ENCODE peak calls at places on chromosome 17, in six cellular contexts. R is GM23338; N is PC-9; A is effector memory CD4-positive, alpha-beta T cell; E is esophagus squamous epithelium; M is heart right ventricle. W is an unnamed sample.

GRCh38 chr17:39665642-39666221 is 583 bp downstream of the TCAP start:
- DNase-seq in R (no peak), N (no peak), A (no peak), E (no peak), M (peak; percentile 40), W (peak; percentile 46)

GRCh38 chr17:37465058-37465616 is 24.6 kb upstream of the DUSP14 start:
- DNase-seq in R (no peak), N (peak; percentile 57), A (no peak), E (no peak), M (no peak), W (no peak)

GRCh38 chr17:5123343-5124124 is 7.7 kb downstream of the USP6 start:
- DNase-seq in R (no peak), N (no peak), A (no peak), E (no peak), M (no peak), W (no peak)

GRCh38 chr17:2025220-2025621 is at the start of gene RTN4RL1:
- DNase-seq in R (peak; percentile 72), N (peak; percentile 60), A (peak; percentile 54), E (no peak), M (peak; percentile 76), W (peak; percentile 68)

GRCh38 chr17:78973792-78974520 is 5.8 kb downstream of the LGALS3BP start:
- DNase-seq in R (no peak), N (no peak), A (no peak), E (no peak), M (no peak), W (no peak)

GRCh38 chr17:78316867-78317816 is 42.7 kb downstream of the SOCS3 start:
- DNase-seq in R (peak; percentile 93), N (no peak), A (no peak), E (no peak), M (no peak), W (peak; percentile 42)

GRCh38 chr17:19237389-19238166 is 412 bp downstream of the EPN2 start:
- DNase-seq in R (peak; percentile 85), N (no peak), A (no peak), E (no peak), M (peak; percentile 40), W (peak; percentile 23)

GRCh38 chr17:58956997-58957724 is 149.5 kb downstream of the TRIM37 start:
- DNase-seq in R (no peak), N (peak; percentile 36), A (no peak), E (no peak), M (no peak), W (no peak)

GRCh38 chr17:83103938-83104311 is 24.5 kb downstream of the METRNL start:
- DNase-seq in R (no peak), N (no peak), A (no peak), E (no peak), M (no peak), W (no peak)

GRCh38 chr17:79077587-79077986 is 3.0 kb downstream of the ENGASE start:
- DNase-seq in R (no peak), N (no peak), A (no peak), E (no peak), M (no peak), W (no peak)

GRCh38 chr17:8822401-8823035 is 23.4 kb upstream of the MFSD6L start:
- DNase-seq in R (no peak), N (no peak), A (no peak), E (no peak), M (no peak), W (no peak)

GRCh38 chr17:37558299-37558698 is 50.9 kb downstream of the SYNRG start:
- DNase-seq in R (no peak), N (no peak), A (no peak), E (no peak), M (no peak), W (no peak)

GRCh38 chr17:83115832-83116231 is 36.4 kb downstream of the METRNL start:
- DNase-seq in R (no peak), N (no peak), A (no peak), E (no peak), M (no peak), W (no peak)

GRCh38 chr17:55730380-55730779 is 7.7 kb upstream of the TMEM100 start:
- DNase-seq in R (no peak), N (no peak), A (no peak), E (no peak), M (no peak), W (no peak)

GRCh38 chr17:48463531-48463930 is 33.5 kb upstream of the SKAP1 start:
- DNase-seq in R (no peak), N (no peak), A (no peak), E (no peak), M (no peak), W (no peak)

GRCh38 chr17:10295728-10296343 is 77.0 kb downstream of the MYH13 start:
- DNase-seq in R (peak; percentile 88), N (no peak), A (no peak), E (no peak), M (peak; percentile 21), W (peak; percentile 62)

GRCh38 chr17:28173801-28174200 is 131.3 kb downstream of the NLK start:
- DNase-seq in R (peak; percentile 30), N (no peak), A (no peak), E (no peak), M (no peak), W (no peak)

GRCh38 chr17:48989100-48989499 is 8.1 kb upstream of the IGF2BP1 start:
- DNase-seq in R (no peak), N (no peak), A (no peak), E (no peak), M (no peak), W (no peak)

GRCh38 chr17:17183744-17184143 is 22.4 kb downstream of the PLD6 start:
- DNase-seq in R (no peak), N (no peak), A (no peak), E (no peak), M (no peak), W (no peak)
- H3K36me3 ChIP-seq in R (no peaks in the 10 kb centered on the region), N (peaks cover 48% of the 10 kb centered on the region), A (peaks cover 13% of the 10 kb centered on the region), E (peaks cover 82% of the 10 kb centered on the region), M (peaks cover 9% of the 10 kb centered on the region), W (peaks cover 5% of the 10 kb centered on the region)

DNA sequence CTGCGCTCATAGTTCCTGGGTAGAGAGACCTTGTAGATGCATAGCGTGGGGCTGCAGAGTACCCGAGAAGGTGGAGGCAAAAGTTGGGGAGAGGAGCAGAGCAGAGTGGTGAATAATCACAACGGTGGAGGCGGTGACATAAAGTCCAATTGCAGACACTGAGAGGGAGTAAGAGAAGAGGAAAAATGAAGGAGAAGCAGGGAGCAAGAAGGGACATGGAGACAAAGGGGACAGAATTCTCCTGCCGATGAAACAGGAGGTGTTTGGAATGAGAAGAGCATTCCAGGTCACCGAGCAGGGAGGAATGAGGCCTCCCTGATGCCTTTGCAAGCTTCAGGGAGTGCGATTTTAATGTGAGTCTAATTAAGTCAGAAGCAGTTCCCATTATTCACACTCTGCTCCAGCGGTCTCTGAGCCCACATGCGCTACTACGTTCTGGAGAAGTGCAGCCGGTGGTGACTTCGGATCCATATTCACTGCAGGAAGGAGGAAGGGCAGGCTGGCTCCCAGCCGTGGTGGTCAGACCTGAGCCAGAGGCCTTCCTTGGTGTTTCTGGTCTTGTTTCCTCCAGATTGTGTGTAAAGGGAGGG is 108.0 kb upstream of the DNAH9 start:
- DNase-seq in R (no peak), N (no peak), A (no peak), E (no peak), M (no peak), W (no peak)
- H3K36me3 ChIP-seq in R (peaks cover 5% of the 10 kb centered on the region), N (no peaks in the 10 kb centered on the region), A (no peaks in the 10 kb centered on the region), E (no peaks in the 10 kb centered on the region), M (no peaks in the 10 kb centered on the region), W (no peaks in the 10 kb centered on the region)

GRCh38 chr17:57617218-57617617 is 127.9 kb downstream of the CCDC182 start:
- DNase-seq in R (no peak), N (no peak), A (no peak), E (no peak), M (no peak), W (no peak)
- H3K36me3 ChIP-seq in R (no peaks in the 10 kb centered on the region), N (no peaks in the 10 kb centered on the region), A (peaks cover 14% of the 10 kb centered on the region), E (peaks cover 35% of the 10 kb centered on the region), M (no peaks in the 10 kb centered on the region), W (no peaks in the 10 kb centered on the region)

GRCh38 chr17:46028969-46029565 is 30.0 kb downstream of the STH start:
- DNase-seq in R (no peak), N (peak; percentile 33), A (no peak), E (no peak), M (no peak), W (no peak)

GRCh38 chr17:46030752-46031151 is 31.7 kb downstream of the STH start:
- DNase-seq in R (no peak), N (peak; percentile 29), A (no peak), E (no peak), M (no peak), W (no peak)

GRCh38 chr17:46028374-46028773 is 29.3 kb downstream of the STH start:
- DNase-seq in R (no peak), N (no peak), A (no peak), E (no peak), M (no peak), W (no peak)

GRCh38 chr17:46031440-46031839 is 32.4 kb downstream of the STH start:
- DNase-seq in R (no peak), N (no peak), A (no peak), E (no peak), M (no peak), W (no peak)

DNA sequence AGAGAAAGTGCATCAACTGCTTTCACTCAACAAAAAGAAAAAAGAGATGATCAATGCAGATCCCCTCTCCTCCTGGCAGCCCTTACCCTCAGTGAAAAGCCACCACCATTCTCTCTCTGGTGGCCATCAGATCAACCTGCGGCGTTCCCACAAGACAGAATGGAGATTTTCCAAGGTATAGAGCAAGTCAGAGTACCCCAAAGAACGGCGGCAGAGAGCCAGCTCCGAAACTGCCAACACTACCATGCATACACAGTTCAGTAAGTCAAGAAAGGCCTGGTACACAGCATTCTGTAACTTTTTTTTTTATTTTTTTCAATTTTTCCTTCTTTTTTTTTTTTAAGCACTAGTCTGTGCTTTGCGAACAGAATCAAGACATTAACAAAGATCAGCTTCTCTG is 30.6 kb downstream of the STH start:
- DNase-seq in R (no peak), N (peak; percentile 24), A (no peak), E (no peak), M (no peak), W (no peak)
- H3K36me3 ChIP-seq in R (peaks cover 24% of the 10 kb centered on the region), N (peaks cover 20% of the 10 kb centered on the region), A (peaks cover 53% of the 10 kb centered on the region), E (peaks cover 100% of the 10 kb centered on the region), M (peaks cover 5% of the 10 kb centered on the region), W (peaks cover 67% of the 10 kb centered on the region)